ENCODE peak calls at places on chromosomes 16 and 17, in seven cellular contexts. One of them, this sample, is unnamed.

GRCh38 chr17:28174352-28175046 is 132.0 kb downstream of the NLK start:
- DNase-seq in activated T-cell treated with anti-CD3 and anti-CD28 coated beads, Interleukin-2, amount 50 U/mL, for 48 hours: peak
- DNase-seq in globus pallidus: no peak
- DNase-seq in effector CD4-positive, alpha-beta T cell: no peak
- DNase-seq in HT1080: peak
- DNase-seq in activated CD4-positive, alpha-beta T cell treated with anti-CD3 and anti-CD28 coated beads, Interleukin-2, amount 50 U/mL, for 1 hour: no peak
- DNase-seq in stimulated activated CD4-positive, alpha-beta T cell treated with anti-CD3 and anti-CD28 coated beads, Interleukin-4, amount 100 ng/mL, for 24 hours: peak
- DNase-seq in this sample: peak

GRCh38 chr16:50833929-50834328 is 92.0 kb downstream of the CYLD start:
- DNase-seq in activated T-cell treated with anti-CD3 and anti-CD28 coated beads, Interleukin-2, amount 50 U/mL, for 48 hours: no peak
- DNase-seq in globus pallidus: no peak
- DNase-seq in effector CD4-positive, alpha-beta T cell: no peak
- DNase-seq in HT1080: no peak
- DNase-seq in activated CD4-positive, alpha-beta T cell treated with anti-CD3 and anti-CD28 coated beads, Interleukin-2, amount 50 U/mL, for 1 hour: no peak
- DNase-seq in stimulated activated CD4-positive, alpha-beta T cell treated with anti-CD3 and anti-CD28 coated beads, Interleukin-4, amount 100 ng/mL, for 24 hours: no peak
- DNase-seq in this sample: no peak

GRCh38 chr17:67246648-67247415 is 1.8 kb upstream of the HELZ start:
- DNase-seq in activated T-cell treated with anti-CD3 and anti-CD28 coated beads, Interleukin-2, amount 50 U/mL, for 48 hours: peak
- DNase-seq in globus pallidus: no peak
- DNase-seq in effector CD4-positive, alpha-beta T cell: peak
- DNase-seq in HT1080: peak
- DNase-seq in activated CD4-positive, alpha-beta T cell treated with anti-CD3 and anti-CD28 coated beads, Interleukin-2, amount 50 U/mL, for 1 hour: peak
- DNase-seq in stimulated activated CD4-positive, alpha-beta T cell treated with anti-CD3 and anti-CD28 coated beads, Interleukin-4, amount 100 ng/mL, for 24 hours: peak
- DNase-seq in this sample: no peak

GRCh38 chr16:68013440-68013839 is 2.3 kb downstream of the DPEP2NB start:
- DNase-seq in activated T-cell treated with anti-CD3 and anti-CD28 coated beads, Interleukin-2, amount 50 U/mL, for 48 hours: no peak
- DNase-seq in globus pallidus: no peak
- DNase-seq in effector CD4-positive, alpha-beta T cell: no peak
- DNase-seq in HT1080: no peak
- DNase-seq in activated CD4-positive, alpha-beta T cell treated with anti-CD3 and anti-CD28 coated beads, Interleukin-2, amount 50 U/mL, for 1 hour: no peak
- DNase-seq in stimulated activated CD4-positive, alpha-beta T cell treated with anti-CD3 and anti-CD28 coated beads, Interleukin-4, amount 100 ng/mL, for 24 hours: no peak
- DNase-seq in this sample: peak

GRCh38 chr16:4865231-4865860 is 18.1 kb downstream of the UBN1 start:
- DNase-seq in activated T-cell treated with anti-CD3 and anti-CD28 coated beads, Interleukin-2, amount 50 U/mL, for 48 hours: no peak
- DNase-seq in globus pallidus: no peak
- DNase-seq in effector CD4-positive, alpha-beta T cell: no peak
- DNase-seq in HT1080: no peak
- DNase-seq in activated CD4-positive, alpha-beta T cell treated with anti-CD3 and anti-CD28 coated beads, Interleukin-2, amount 50 U/mL, for 1 hour: no peak
- DNase-seq in stimulated activated CD4-positive, alpha-beta T cell treated with anti-CD3 and anti-CD28 coated beads, Interleukin-4, amount 100 ng/mL, for 24 hours: no peak
- DNase-seq in this sample: no peak

GRCh38 chr17:17036520-17036998 is 5.7 kb upstream of the MPRIP start:
- DNase-seq in activated T-cell treated with anti-CD3 and anti-CD28 coated beads, Interleukin-2, amount 50 U/mL, for 48 hours: no peak
- DNase-seq in globus pallidus: no peak
- DNase-seq in effector CD4-positive, alpha-beta T cell: no peak
- DNase-seq in HT1080: no peak
- DNase-seq in activated CD4-positive, alpha-beta T cell treated with anti-CD3 and anti-CD28 coated beads, Interleukin-2, amount 50 U/mL, for 1 hour: no peak
- DNase-seq in stimulated activated CD4-positive, alpha-beta T cell treated with anti-CD3 and anti-CD28 coated beads, Interleukin-4, amount 100 ng/mL, for 24 hours: no peak
- DNase-seq in this sample: peak

GRCh38 chr17:37720989-37721388 is 23.9 kb downstream of the HNF1B start:
- DNase-seq in activated T-cell treated with anti-CD3 and anti-CD28 coated beads, Interleukin-2, amount 50 U/mL, for 48 hours: no peak
- DNase-seq in globus pallidus: no peak
- DNase-seq in effector CD4-positive, alpha-beta T cell: no peak
- DNase-seq in HT1080: no peak
- DNase-seq in activated CD4-positive, alpha-beta T cell treated with anti-CD3 and anti-CD28 coated beads, Interleukin-2, amount 50 U/mL, for 1 hour: no peak
- DNase-seq in stimulated activated CD4-positive, alpha-beta T cell treated with anti-CD3 and anti-CD28 coated beads, Interleukin-4, amount 100 ng/mL, for 24 hours: no peak
- DNase-seq in this sample: no peak

GRCh38 chr16:50533317-50533716 is 14.9 kb upstream of the NKD1 start:
- DNase-seq in activated T-cell treated with anti-CD3 and anti-CD28 coated beads, Interleukin-2, amount 50 U/mL, for 48 hours: no peak
- DNase-seq in globus pallidus: no peak
- DNase-seq in effector CD4-positive, alpha-beta T cell: no peak
- DNase-seq in HT1080: no peak
- DNase-seq in activated CD4-positive, alpha-beta T cell treated with anti-CD3 and anti-CD28 coated beads, Interleukin-2, amount 50 U/mL, for 1 hour: no peak
- DNase-seq in stimulated activated CD4-positive, alpha-beta T cell treated with anti-CD3 and anti-CD28 coated beads, Interleukin-4, amount 100 ng/mL, for 24 hours: no peak
- DNase-seq in this sample: no peak

GRCh38 chr16:29641561-29641960 is 21.5 kb upstream of the SPN start:
- DNase-seq in activated T-cell treated with anti-CD3 and anti-CD28 coated beads, Interleukin-2, amount 50 U/mL, for 48 hours: no peak
- DNase-seq in globus pallidus: no peak
- DNase-seq in effector CD4-positive, alpha-beta T cell: no peak
- DNase-seq in HT1080: no peak
- DNase-seq in activated CD4-positive, alpha-beta T cell treated with anti-CD3 and anti-CD28 coated beads, Interleukin-2, amount 50 U/mL, for 1 hour: no peak
- DNase-seq in stimulated activated CD4-positive, alpha-beta T cell treated with anti-CD3 and anti-CD28 coated beads, Interleukin-4, amount 100 ng/mL, for 24 hours: no peak
- DNase-seq in this sample: peak

GRCh38 chr16:9077001-9077809 is 14.2 kb upstream of the HAPSTR1 start:
- DNase-seq in activated T-cell treated with anti-CD3 and anti-CD28 coated beads, Interleukin-2, amount 50 U/mL, for 48 hours: peak
- DNase-seq in globus pallidus: no peak
- DNase-seq in effector CD4-positive, alpha-beta T cell: no peak
- DNase-seq in HT1080: peak
- DNase-seq in activated CD4-positive, alpha-beta T cell treated with anti-CD3 and anti-CD28 coated beads, Interleukin-2, amount 50 U/mL, for 1 hour: no peak
- DNase-seq in stimulated activated CD4-positive, alpha-beta T cell treated with anti-CD3 and anti-CD28 coated beads, Interleukin-4, amount 100 ng/mL, for 24 hours: peak
- DNase-seq in this sample: peak

GRCh38 chr17:33968350-33969044 is 286.6 kb upstream of the CCL2 start:
- DNase-seq in activated T-cell treated with anti-CD3 and anti-CD28 coated beads, Interleukin-2, amount 50 U/mL, for 48 hours: peak
- DNase-seq in globus pallidus: no peak
- DNase-seq in effector CD4-positive, alpha-beta T cell: no peak
- DNase-seq in HT1080: peak
- DNase-seq in activated CD4-positive, alpha-beta T cell treated with anti-CD3 and anti-CD28 coated beads, Interleukin-2, amount 50 U/mL, for 1 hour: no peak
- DNase-seq in stimulated activated CD4-positive, alpha-beta T cell treated with anti-CD3 and anti-CD28 coated beads, Interleukin-4, amount 100 ng/mL, for 24 hours: peak
- DNase-seq in this sample: peak

GRCh38 chr16:13962232-13962631 is 42.3 kb downstream of the ERCC4 start:
- DNase-seq in activated T-cell treated with anti-CD3 and anti-CD28 coated beads, Interleukin-2, amount 50 U/mL, for 48 hours: no peak
- DNase-seq in globus pallidus: no peak
- DNase-seq in effector CD4-positive, alpha-beta T cell: no peak
- DNase-seq in HT1080: no peak
- DNase-seq in activated CD4-positive, alpha-beta T cell treated with anti-CD3 and anti-CD28 coated beads, Interleukin-2, amount 50 U/mL, for 1 hour: no peak
- DNase-seq in stimulated activated CD4-positive, alpha-beta T cell treated with anti-CD3 and anti-CD28 coated beads, Interleukin-4, amount 100 ng/mL, for 24 hours: no peak
- DNase-seq in this sample: no peak

GRCh38 chr16:67277294-67277998 is 1.9 kb upstream of the PLEKHG4 start:
- DNase-seq in activated T-cell treated with anti-CD3 and anti-CD28 coated beads, Interleukin-2, amount 50 U/mL, for 48 hours: peak
- DNase-seq in globus pallidus: no peak
- DNase-seq in effector CD4-positive, alpha-beta T cell: no peak
- DNase-seq in HT1080: peak
- DNase-seq in activated CD4-positive, alpha-beta T cell treated with anti-CD3 and anti-CD28 coated beads, Interleukin-2, amount 50 U/mL, for 1 hour: no peak
- DNase-seq in stimulated activated CD4-positive, alpha-beta T cell treated with anti-CD3 and anti-CD28 coated beads, Interleukin-4, amount 100 ng/mL, for 24 hours: peak
- DNase-seq in this sample: no peak

GRCh38 chr16:73747328-73747727 is 549.3 kb upstream of the PSMD7 start:
- DNase-seq in activated T-cell treated with anti-CD3 and anti-CD28 coated beads, Interleukin-2, amount 50 U/mL, for 48 hours: no peak
- DNase-seq in globus pallidus: no peak
- DNase-seq in effector CD4-positive, alpha-beta T cell: no peak
- DNase-seq in HT1080: no peak
- DNase-seq in activated CD4-positive, alpha-beta T cell treated with anti-CD3 and anti-CD28 coated beads, Interleukin-2, amount 50 U/mL, for 1 hour: no peak
- DNase-seq in stimulated activated CD4-positive, alpha-beta T cell treated with anti-CD3 and anti-CD28 coated beads, Interleukin-4, amount 100 ng/mL, for 24 hours: no peak
- DNase-seq in this sample: no peak

GRCh38 chr16:89094252-89094901 is 725 bp downstream of the ACSF3 start:
- DNase-seq in activated T-cell treated with anti-CD3 and anti-CD28 coated beads, Interleukin-2, amount 50 U/mL, for 48 hours: peak
- DNase-seq in globus pallidus: no peak
- DNase-seq in effector CD4-positive, alpha-beta T cell: no peak
- DNase-seq in HT1080: no peak
- DNase-seq in activated CD4-positive, alpha-beta T cell treated with anti-CD3 and anti-CD28 coated beads, Interleukin-2, amount 50 U/mL, for 1 hour: peak
- DNase-seq in stimulated activated CD4-positive, alpha-beta T cell treated with anti-CD3 and anti-CD28 coated beads, Interleukin-4, amount 100 ng/mL, for 24 hours: peak
- DNase-seq in this sample: peak

GRCh38 chr17:74290340-74290739 is 16.3 kb downstream of the DNAI2 start:
- DNase-seq in activated T-cell treated with anti-CD3 and anti-CD28 coated beads, Interleukin-2, amount 50 U/mL, for 48 hours: no peak
- DNase-seq in globus pallidus: no peak
- DNase-seq in effector CD4-positive, alpha-beta T cell: no peak
- DNase-seq in HT1080: no peak
- DNase-seq in activated CD4-positive, alpha-beta T cell treated with anti-CD3 and anti-CD28 coated beads, Interleukin-2, amount 50 U/mL, for 1 hour: no peak
- DNase-seq in stimulated activated CD4-positive, alpha-beta T cell treated with anti-CD3 and anti-CD28 coated beads, Interleukin-4, amount 100 ng/mL, for 24 hours: no peak
- DNase-seq in this sample: no peak

GRCh38 chr16:67760831-67761230 is 41.7 kb upstream of the GFOD2 start:
- DNase-seq in activated T-cell treated with anti-CD3 and anti-CD28 coated beads, Interleukin-2, amount 50 U/mL, for 48 hours: no peak
- DNase-seq in globus pallidus: no peak
- DNase-seq in effector CD4-positive, alpha-beta T cell: no peak
- DNase-seq in HT1080: no peak
- DNase-seq in activated CD4-positive, alpha-beta T cell treated with anti-CD3 and anti-CD28 coated beads, Interleukin-2, amount 50 U/mL, for 1 hour: no peak
- DNase-seq in stimulated activated CD4-positive, alpha-beta T cell treated with anti-CD3 and anti-CD28 coated beads, Interleukin-4, amount 100 ng/mL, for 24 hours: no peak
- DNase-seq in this sample: no peak

GRCh38 chr16:67248401-67249177 is at the start of gene SLC9A5:
- DNase-seq in activated T-cell treated with anti-CD3 and anti-CD28 coated beads, Interleukin-2, amount 50 U/mL, for 48 hours: peak
- DNase-seq in globus pallidus: no peak
- DNase-seq in effector CD4-positive, alpha-beta T cell: no peak
- DNase-seq in HT1080: no peak
- DNase-seq in activated CD4-positive, alpha-beta T cell treated with anti-CD3 and anti-CD28 coated beads, Interleukin-2, amount 50 U/mL, for 1 hour: no peak
- DNase-seq in stimulated activated CD4-positive, alpha-beta T cell treated with anti-CD3 and anti-CD28 coated beads, Interleukin-4, amount 100 ng/mL, for 24 hours: no peak
- DNase-seq in this sample: no peak

GRCh38 chr17:77233635-77234334 is 93.0 kb downstream of the SEC14L1 start:
- DNase-seq in activated T-cell treated with anti-CD3 and anti-CD28 coated beads, Interleukin-2, amount 50 U/mL, for 48 hours: peak
- DNase-seq in globus pallidus: no peak
- DNase-seq in effector CD4-positive, alpha-beta T cell: no peak
- DNase-seq in HT1080: peak
- DNase-seq in activated CD4-positive, alpha-beta T cell treated with anti-CD3 and anti-CD28 coated beads, Interleukin-2, amount 50 U/mL, for 1 hour: no peak
- DNase-seq in stimulated activated CD4-positive, alpha-beta T cell treated with anti-CD3 and anti-CD28 coated beads, Interleukin-4, amount 100 ng/mL, for 24 hours: no peak
- DNase-seq in this sample: peak

GRCh38 chr16:55367796-55368195 is 43.8 kb downstream of the IRX6 start:
- DNase-seq in activated T-cell treated with anti-CD3 and anti-CD28 coated beads, Interleukin-2, amount 50 U/mL, for 48 hours: no peak
- DNase-seq in globus pallidus: no peak
- DNase-seq in effector CD4-positive, alpha-beta T cell: no peak
- DNase-seq in HT1080: no peak
- DNase-seq in activated CD4-positive, alpha-beta T cell treated with anti-CD3 and anti-CD28 coated beads, Interleukin-2, amount 50 U/mL, for 1 hour: no peak
- DNase-seq in stimulated activated CD4-positive, alpha-beta T cell treated with anti-CD3 and anti-CD28 coated beads, Interleukin-4, amount 100 ng/mL, for 24 hours: no peak
- DNase-seq in this sample: no peak

GRCh38 chr17:70499067-70499786 is 329.9 kb downstream of the KCNJ2 start:
- DNase-seq in activated T-cell treated with anti-CD3 and anti-CD28 coated beads, Interleukin-2, amount 50 U/mL, for 48 hours: no peak
- DNase-seq in globus pallidus: peak
- DNase-seq in effector CD4-positive, alpha-beta T cell: no peak
- DNase-seq in HT1080: no peak
- DNase-seq in activated CD4-positive, alpha-beta T cell treated with anti-CD3 and anti-CD28 coated beads, Interleukin-2, amount 50 U/mL, for 1 hour: no peak
- DNase-seq in stimulated activated CD4-positive, alpha-beta T cell treated with anti-CD3 and anti-CD28 coated beads, Interleukin-4, amount 100 ng/mL, for 24 hours: no peak
- DNase-seq in this sample: no peak

This sample was measured in KBM-7.